ENCODE peak calls at places on chromosome 3, in six cellular contexts. U, A, Z, T, I and K are unnamed samples.

GRCh38 chr3:178072391-178072790 is 463.8 kb upstream of the KCNMB2 start:
- DNase-seq in U (no peak), A (no peak), Z (no peak), T (no peak), I (peak; percentile 55), K (no peak)

GRCh38 chr3:7977245-7978103 is 524.1 kb upstream of the LMCD1 start:
- DNase-seq in U (peak; percentile 16), A (peak; percentile 3), Z (no peak), T (peak; percentile 72), I (peak; percentile 26), K (no peak)

GRCh38 chr3:42159706-42160472 is 68.7 kb downstream of the TRAK1 start:
- DNase-seq in U (peak; percentile 94), A (no peak), Z (peak; percentile 2), T (no peak), I (peak; percentile 35), K (no peak)

GRCh38 chr3:48408823-48409281 is 21.0 kb downstream of the PLXNB1 start:
- DNase-seq in U (no peak), A (no peak), Z (no peak), T (no peak), I (no peak), K (no peak)

GRCh38 chr3:184874709-184875644 is 63.0 kb downstream of the VPS8 start:
- DNase-seq in U (peak; percentile 44), A (no peak), Z (no peak), T (peak; percentile 58), I (peak; percentile 56), K (peak; percentile 39)

GRCh38 chr3:14274999-14275961 is 96.7 kb downstream of the LSM3 start:
- DNase-seq in U (peak; percentile 23), A (no peak), Z (no peak), T (no peak), I (peak; percentile 32), K (no peak)

GRCh38 chr3:15805756-15806266 is 8.0 kb upstream of the ANKRD28 start:
- DNase-seq in U (no peak), A (no peak), Z (no peak), T (peak; percentile 8), I (peak; percentile 86), K (no peak)

GRCh38 chr3:27573780-27574437 is 89.7 kb upstream of the SLC4A7 start:
- DNase-seq in U (no peak), A (no peak), Z (no peak), T (no peak), I (no peak), K (no peak)

GRCh38 chr3:154976072-154976983 is 103.8 kb upstream of the MME start:
- DNase-seq in U (no peak), A (no peak), Z (no peak), T (no peak), I (peak; percentile 72), K (no peak)

GRCh38 chr3:128429751-128430150 is 36.9 kb downstream of the DNAJB8 start:
- DNase-seq in U (no peak), A (no peak), Z (no peak), T (no peak), I (no peak), K (no peak)

GRCh38 chr3:142000341-142000870 is 124.0 kb downstream of the ATP1B3 start:
- DNase-seq in U (no peak), A (no peak), Z (no peak), T (no peak), I (peak; percentile 15), K (no peak)

GRCh38 chr3:98695816-98696215 is 67.3 kb upstream of the ST3GAL6 start:
- DNase-seq in U (no peak), A (peak; percentile 8), Z (no peak), T (no peak), I (peak; percentile 40), K (peak; percentile 22)

GRCh38 chr3:94110854-94111253 is 48.0 kb downstream of the NSUN3 start:
- DNase-seq in U (no peak), A (no peak), Z (no peak), T (no peak), I (no peak), K (no peak)

GRCh38 chr3:13461169-13462124 is 18.7 kb upstream of the HDAC11 start:
- DNase-seq in U (no peak), A (no peak), Z (peak; percentile 83), T (peak; percentile 51), I (peak; percentile 37), K (peak; percentile 50)

GRCh38 chr3:133448478-133449122 is 48.7 kb downstream of the BFSP2 start:
- DNase-seq in U (no peak), A (no peak), Z (peak; percentile 38), T (no peak), I (no peak), K (no peak)

GRCh38 chr3:13637953-13638352 is 89.0 kb downstream of the FBLN2 start:
- DNase-seq in U (no peak), A (no peak), Z (no peak), T (no peak), I (no peak), K (no peak)